ENCODE peak calls at places on chromosomes 12 and 14, in eight cellular contexts. J is endothelial cell, W is MCF 10A, V is keratinocyte, R is uterus, N is fibroblast of lung, D is astrocyte, U is osteocyte. S is an unnamed sample.

GRCh38 chr12:40137252-40137651 is 31.4 kb upstream of the SLC2A13 start:
- DNase-seq in J (no peak), W (no peak), V (peak; percentile 26), R (no peak), N (no peak), D (no peak), U (no peak), S (no peak)

GRCh38 chr14:34355584-34356266 is 106.3 kb downstream of the SPTSSA start:
- DNase-seq in J (peak; percentile 4), W (peak; percentile 67), V (no peak), R (no peak), N (peak; percentile 93), D (peak; percentile 92), U (no peak), S (no peak)

GRCh38 chr14:67583711-67584644 is 16.1 kb downstream of the PIGH start:
- DNase-seq in J (peak; percentile 59), W (peak; percentile 66), V (no peak), R (no peak), N (peak; percentile 15), D (peak; percentile 20), U (no peak), S (peak; percentile 77)

GRCh38 chr12:54631551-54631950 is 3.1 kb downstream of the LACRT start:
- DNase-seq in J (no peak), W (no peak), V (no peak), R (no peak), N (no peak), D (no peak), U (peak; percentile 66), S (no peak)

GRCh38 chr12:92253301-92253700 is 107.7 kb upstream of the BTG1 start:
- DNase-seq in J (no peak), W (no peak), V (no peak), R (no peak), N (peak; percentile 31), D (peak; percentile 19), U (no peak), S (no peak)

GRCh38 chr14:77228056-77228455 is 43.0 kb downstream of the NGB start:
- DNase-seq in J (no peak), W (no peak), V (no peak), R (no peak), N (no peak), D (no peak), U (no peak), S (no peak)

GRCh38 chr12:103986823-103987222 is 21.2 kb downstream of the TDG start:
- DNase-seq in J (no peak), W (no peak), V (no peak), R (no peak), N (peak; percentile 85), D (peak; percentile 78), U (no peak), S (no peak)

GRCh38 chr12:104521731-104522130 is 65.0 kb downstream of the CHST11 start:
- DNase-seq in J (no peak), W (peak; percentile 46), V (no peak), R (no peak), N (peak; percentile 45), D (no peak), U (no peak), S (no peak)

GRCh38 chr12:12533238-12533829 is 29.3 kb downstream of the DUSP16 start:
- DNase-seq in J (no peak), W (peak; percentile 59), V (peak; percentile 57), R (no peak), N (peak; percentile 71), D (peak; percentile 57), U (no peak), S (no peak)

GRCh38 chr12:113138826-113139225 is 3.3 kb upstream of the RASAL1 start:
- DNase-seq in J (no peak), W (no peak), V (no peak), R (no peak), N (no peak), D (no peak), U (no peak), S (no peak)

GRCh38 chr12:24901975-24902461 is 46.9 kb downstream of the BCAT1 start:
- DNase-seq in J (peak; percentile 53), W (no peak), V (no peak), R (no peak), N (peak; percentile 56), D (peak; percentile 47), U (peak; percentile 84), S (peak; percentile 65)

GRCh38 chr12:105454688-105455087 is 124.2 kb downstream of the C12orf75 start:
- DNase-seq in J (no peak), W (no peak), V (no peak), R (no peak), N (no peak), D (no peak), U (no peak), S (no peak)

GRCh38 chr12:106251636-106252035 is 3.8 kb upstream of the CKAP4 start:
- DNase-seq in J (no peak), W (no peak), V (no peak), R (peak; percentile 35), N (peak; percentile 27), D (peak; percentile 18), U (peak; percentile 34), S (no peak)

GRCh38 chr12:111437816-111438454 is 32.2 kb downstream of the SH2B3 start:
- DNase-seq in J (peak; percentile 3), W (peak; percentile 85), V (peak; percentile 56), R (no peak), N (peak; percentile 89), D (peak; percentile 86), U (no peak), S (no peak)

GRCh38 chr14:64722842-64723447 is 18.7 kb downstream of the PLEKHG3 start:
- DNase-seq in J (no peak), W (peak; percentile 80), V (peak; percentile 86), R (no peak), N (no peak), D (no peak), U (no peak), S (no peak)

GRCh38 chr14:81033841-81034240 is 78.4 kb downstream of the TSHR start:
- DNase-seq in J (no peak), W (no peak), V (no peak), R (no peak), N (no peak), D (no peak), U (no peak), S (no peak)

GRCh38 chr14:61188196-61188595 is 92.9 kb downstream of the TMEM30B start:
- DNase-seq in J (no peak), W (no peak), V (no peak), R (peak; percentile 41), N (peak; percentile 39), D (no peak), U (no peak), S (no peak)

GRCh38 chr14:51554339-51554920 is 97.3 kb upstream of the FRMD6 start:
- DNase-seq in J (no peak), W (peak; percentile 36), V (no peak), R (no peak), N (peak; percentile 96), D (peak; percentile 96), U (no peak), S (no peak)

GRCh38 chr12:50505386-50505827 is 622 bp downstream of the DIP2B start:
- DNase-seq in J (no peak), W (peak; percentile 34), V (no peak), R (peak; percentile 33), N (peak; percentile 10), D (no peak), U (no peak), S (peak; percentile 45)

GRCh38 chr12:113057565-113058485 is 1.3 kb downstream of the DTX1 start:
- DNase-seq in J (no peak), W (no peak), V (no peak), R (no peak), N (no peak), D (no peak), U (no peak), S (peak; percentile 34)

GRCh38 chr14:101193126-101193844 is 289.8 kb upstream of the RTL1 start:
- DNase-seq in J (no peak), W (no peak), V (no peak), R (no peak), N (no peak), D (no peak), U (peak; percentile 84), S (no peak)

GRCh38 chr14:76776306-76777251 is 15.3 kb downstream of the VASH1 start:
- DNase-seq in J (no peak), W (no peak), V (no peak), R (peak; percentile 11), N (no peak), D (no peak), U (no peak), S (no peak)

GRCh38 chr14:24960816-24961215 is 89.1 kb downstream of the STXBP6 start:
- DNase-seq in J (no peak), W (no peak), V (no peak), R (no peak), N (peak; percentile 55), D (peak; percentile 39), U (no peak), S (no peak)

DNA sequence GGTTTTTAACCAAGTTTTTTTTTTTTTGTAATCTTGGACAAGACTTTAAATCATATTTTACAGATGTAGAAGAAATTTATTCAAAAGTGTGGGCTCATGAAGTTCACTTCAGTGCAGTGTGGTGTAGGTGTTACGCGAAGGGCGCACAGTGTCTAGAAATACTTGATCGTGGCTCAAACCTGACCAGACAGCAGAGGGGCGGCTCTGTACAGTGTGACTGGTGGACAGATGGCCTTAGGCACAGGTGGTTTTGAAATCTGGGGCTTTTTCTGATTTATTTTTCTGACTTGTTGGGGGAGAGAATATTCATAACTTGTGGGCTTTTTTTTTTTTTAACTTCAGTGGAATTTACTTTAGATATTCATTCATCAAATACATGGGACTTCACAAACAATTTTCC is 179.2 kb downstream of the PELI2 start:
- DNase-seq in J (no peak), W (no peak), V (no peak), R (no peak), N (no peak), D (no peak), U (no peak), S (no peak)
- TF ChIP-seq CTCF in J (no peak), W (no peak), V (no peak), R (no peak), N (no peak), D (no peak), U (no peak), S (no peak)

GRCh38 chr12:107670999-107671643 is 14.5 kb upstream of the PWP1 start:
- DNase-seq in J (peak; percentile 53), W (peak; percentile 60), V (no peak), R (no peak), N (no peak), D (no peak), U (no peak), S (peak; percentile 34)
- TF ChIP-seq CTCF in J (peak; percentile 74), W (peak; percentile 44), V (peak; percentile 51), R (no peak), N (peak; percentile 60), D (peak; percentile 34), U (peak; percentile 50), S (peak; percentile 86)

DNA sequence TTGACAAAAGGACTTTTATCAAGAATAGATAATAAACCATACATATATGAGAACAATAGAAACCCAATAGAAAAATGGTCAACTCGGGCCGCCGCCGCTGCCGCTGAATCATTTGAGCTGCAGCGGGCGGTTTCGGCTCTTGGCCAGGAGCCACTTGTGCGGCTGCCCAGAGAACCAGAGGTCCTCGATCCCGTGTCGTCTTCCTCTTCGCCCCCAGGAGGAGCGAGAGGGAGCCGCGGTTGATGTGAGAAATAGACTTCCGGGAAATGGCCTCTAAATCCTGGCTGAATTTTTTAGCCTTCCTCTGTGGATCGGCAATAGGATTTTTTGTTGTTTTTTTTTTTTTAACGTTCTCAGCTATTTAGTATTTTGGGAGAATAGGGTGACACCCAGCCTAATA is 44.8 kb downstream of the CPSF6 start:
- DNase-seq in J (peak; percentile 65), W (peak; percentile 80), V (no peak), R (peak; percentile 72), N (peak; percentile 78), D (peak; percentile 56), U (no peak), S (no peak)
- TF ChIP-seq CTCF in J (no peak), W (no peak), V (no peak), R (no peak), N (no peak), D (no peak), U (no peak), S (no peak)

GRCh38 chr14:55440385-55440784 is at the start of gene TBPL2:
- DNase-seq in J (no peak), W (no peak), V (no peak), R (no peak), N (no peak), D (no peak), U (peak; percentile 81), S (no peak)
- TF ChIP-seq CTCF in J (no peak), W (no peak), V (no peak), R (no peak), N (peak; percentile 25), D (no peak), U (no peak), S (peak; percentile 30)